ENCODE peak calls at places on chromosomes 6 and 20, in four cellular contexts. One of them, this sample, is unnamed.

GRCh38 chr20:58174708-58175287 is 53.7 kb downstream of the ANKRD60 start:
- DNase-seq in HEK293T: no peak
- DNase-seq in GM04504: no peak
- DNase-seq in cerebellar nuclear complex: no peak
- DNase-seq in this sample: peak; percentile 83

GRCh38 chr6:133062077-133062476 is 179.1 kb upstream of the EYA4 start:
- DNase-seq in GM04504: no peak
- DNase-seq in HEK293T: no peak
- DNase-seq in cerebellar nuclear complex: no peak
- DNase-seq in this sample: no peak

GRCh38 chr20:51183443-51183842 is 160.5 kb upstream of the KCNG1 start:
- DNase-seq in GM04504: no peak
- DNase-seq in cerebellar nuclear complex: no peak
- DNase-seq in HEK293T: no peak
- DNase-seq in this sample: no peak

GRCh38 chr6:132907915-132908314 is 93.5 kb downstream of the RPS12 start:
- DNase-seq in HEK293T: no peak
- DNase-seq in cerebellar nuclear complex: no peak
- DNase-seq in GM04504: no peak
- DNase-seq in this sample: no peak

GRCh38 chr20:36335187-36335870 is 29.2 kb downstream of the DLGAP4 start:
- DNase-seq in GM04504: no peak
- DNase-seq in cerebellar nuclear complex: no peak
- DNase-seq in HEK293T: no peak
- DNase-seq in this sample: no peak

GRCh38 chr20:1900321-1900791 is 5.1 kb downstream of the SIRPA start:
- DNase-seq in cerebellar nuclear complex: peak; percentile 53
- DNase-seq in GM04504: peak; percentile 48
- DNase-seq in HEK293T: peak; percentile 81
- DNase-seq in this sample: no peak

GRCh38 chr6:145245119-145245518 is 490.2 kb downstream of the EPM2A start:
- DNase-seq in HEK293T: no peak
- DNase-seq in cerebellar nuclear complex: no peak
- DNase-seq in GM04504: no peak
- DNase-seq in this sample: no peak

GRCh38 chr20:51542033-51542893 is at the start of gene NFATC2:
- DNase-seq in HEK293T: peak; percentile 15
- DNase-seq in cerebellar nuclear complex: no peak
- DNase-seq in GM04504: no peak
- DNase-seq in this sample: no peak

GRCh38 chr20:14915356-14915755 is 577.9 kb upstream of the FLRT3 start:
- DNase-seq in cerebellar nuclear complex: peak; percentile 73
- DNase-seq in GM04504: no peak
- DNase-seq in HEK293T: no peak
- DNase-seq in this sample: no peak

GRCh38 chr6:1995521-1996110 is 249.8 kb downstream of the GMDS start:
- DNase-seq in GM04504: no peak
- DNase-seq in HEK293T: peak; percentile 31
- DNase-seq in cerebellar nuclear complex: no peak
- DNase-seq in this sample: no peak

GRCh38 chr20:46520540-46520939 is 7.2 kb upstream of the ZNF334 start:
- DNase-seq in HEK293T: no peak
- DNase-seq in GM04504: no peak
- DNase-seq in cerebellar nuclear complex: no peak
- DNase-seq in this sample: no peak

GRCh38 chr20:50292324-50293243 is 102.0 kb downstream of the CEBPB start:
- DNase-seq in HEK293T: no peak
- DNase-seq in cerebellar nuclear complex: no peak
- DNase-seq in GM04504: peak; percentile 97
- DNase-seq in this sample: peak; percentile 82